ENCODE peak calls at places on chromosomes 2 and 18, in four cellular contexts. One of them, this sample, is unnamed.

GRCh38 chr2:29201979-29202378 is 86.8 kb downstream of the CLIP4 start:
- DNase-seq in omental fat pad: no peak
- DNase-seq in natural killer cell: no peak
- DNase-seq in astrocyte: no peak
- DNase-seq in this sample: no peak

GRCh38 chr18:77250501-77250925 is 865 bp downstream of the GALR1 start:
- DNase-seq in natural killer cell: no peak
- DNase-seq in astrocyte: no peak
- DNase-seq in omental fat pad: no peak
- DNase-seq in this sample: no peak

GRCh38 chr2:224650815-224651439 is 65.2 kb downstream of the CCDC195 start:
- DNase-seq in astrocyte: peak
- DNase-seq in natural killer cell: no peak
- DNase-seq in omental fat pad: no peak
- DNase-seq in this sample: no peak

GRCh38 chr18:12742453-12742852 is 39.6 kb downstream of the PSMG2 start:
- DNase-seq in natural killer cell: no peak
- DNase-seq in omental fat pad: no peak
- DNase-seq in astrocyte: peak
- DNase-seq in this sample: no peak

GRCh38 chr18:57043241-57043640 is 103.6 kb upstream of the BOD1L2 start:
- DNase-seq in astrocyte: no peak
- DNase-seq in omental fat pad: no peak
- DNase-seq in natural killer cell: no peak
- DNase-seq in this sample: no peak

GRCh38 chr2:150376627-150377335 is 110.7 kb downstream of the RND3 start:
- DNase-seq in astrocyte: peak
- DNase-seq in omental fat pad: no peak
- DNase-seq in natural killer cell: no peak
- DNase-seq in this sample: no peak

GRCh38 chr2:6780765-6781274 is 84.9 kb downstream of the CMPK2 start:
- DNase-seq in astrocyte: no peak
- DNase-seq in omental fat pad: no peak
- DNase-seq in natural killer cell: no peak
- DNase-seq in this sample: no peak

GRCh38 chr2:192286093-192286701 is 91.5 kb upstream of the TMEFF2 start:
- DNase-seq in omental fat pad: no peak
- DNase-seq in natural killer cell: no peak
- DNase-seq in astrocyte: peak
- DNase-seq in this sample: no peak

GRCh38 chr18:42706618-42707017 is 408.9 kb downstream of the RIT2 start:
- DNase-seq in astrocyte: no peak
- DNase-seq in natural killer cell: no peak
- DNase-seq in omental fat pad: no peak
- DNase-seq in this sample: no peak

GRCh38 chr2:29518988-29519925 is 402.1 kb downstream of the ALK start:
- DNase-seq in natural killer cell: no peak
- DNase-seq in astrocyte: peak
- DNase-seq in omental fat pad: no peak
- DNase-seq in this sample: no peak

GRCh38 chr2:48946444-48947048 is 191.0 kb upstream of the LHCGR start:
- DNase-seq in astrocyte: peak
- DNase-seq in natural killer cell: no peak
- DNase-seq in omental fat pad: no peak
- DNase-seq in this sample: no peak

GRCh38 chr2:71667256-71668182 is 214.2 kb downstream of the DYSF start:
- DNase-seq in omental fat pad: no peak
- DNase-seq in astrocyte: no peak
- DNase-seq in natural killer cell: no peak
- DNase-seq in this sample: no peak

GRCh38 chr2:145755019-145755837 is 1235.3 kb upstream of the ZEB2 start:
- DNase-seq in natural killer cell: no peak
- DNase-seq in astrocyte: no peak
- DNase-seq in omental fat pad: no peak
- DNase-seq in this sample: no peak

GRCh38 chr2:145764631-145765030 is 1244.7 kb upstream of the ZEB2 start:
- DNase-seq in omental fat pad: no peak
- DNase-seq in natural killer cell: no peak
- DNase-seq in astrocyte: no peak
- DNase-seq in this sample: no peak

GRCh38 chr2:145760781-145761649 is 1241.1 kb upstream of the ZEB2 start:
- DNase-seq in omental fat pad: no peak
- DNase-seq in natural killer cell: no peak
- DNase-seq in astrocyte: peak
- DNase-seq in this sample: no peak

GRCh38 chr2:145757503-145758290 is 1237.8 kb upstream of the ZEB2 start:
- DNase-seq in omental fat pad: no peak
- DNase-seq in natural killer cell: no peak
- DNase-seq in astrocyte: no peak
- DNase-seq in this sample: no peak

GRCh38 chr2:145759228-145759940 is 1239.5 kb upstream of the ZEB2 start:
- DNase-seq in omental fat pad: no peak
- DNase-seq in astrocyte: peak
- DNase-seq in natural killer cell: no peak
- DNase-seq in this sample: no peak
- TF ChIP-seq CTCF in omental fat pad: no peak
- TF ChIP-seq CTCF in astrocyte: no peak
- TF ChIP-seq CTCF in natural killer cell: no peak
- TF ChIP-seq CTCF in this sample: no peak

GRCh38 chr2:70041666-70042065 is 45.6 kb upstream of the PCBP1 start:
- DNase-seq in natural killer cell: no peak
- DNase-seq in astrocyte: peak
- DNase-seq in omental fat pad: no peak
- DNase-seq in this sample: no peak

GRCh38 chr2:70035344-70035844 is 51.9 kb upstream of the PCBP1 start:
- DNase-seq in omental fat pad: no peak
- DNase-seq in astrocyte: peak
- DNase-seq in natural killer cell: no peak
- DNase-seq in this sample: no peak

GRCh38 chr2:70036290-70036689 is 51.0 kb upstream of the PCBP1 start:
- DNase-seq in omental fat pad: no peak
- DNase-seq in astrocyte: no peak
- DNase-seq in natural killer cell: no peak
- DNase-seq in this sample: no peak

GRCh38 chr2:70042246-70042645 is 45.0 kb upstream of the PCBP1 start:
- DNase-seq in omental fat pad: no peak
- DNase-seq in natural killer cell: no peak
- DNase-seq in astrocyte: no peak
- DNase-seq in this sample: no peak

DNA sequence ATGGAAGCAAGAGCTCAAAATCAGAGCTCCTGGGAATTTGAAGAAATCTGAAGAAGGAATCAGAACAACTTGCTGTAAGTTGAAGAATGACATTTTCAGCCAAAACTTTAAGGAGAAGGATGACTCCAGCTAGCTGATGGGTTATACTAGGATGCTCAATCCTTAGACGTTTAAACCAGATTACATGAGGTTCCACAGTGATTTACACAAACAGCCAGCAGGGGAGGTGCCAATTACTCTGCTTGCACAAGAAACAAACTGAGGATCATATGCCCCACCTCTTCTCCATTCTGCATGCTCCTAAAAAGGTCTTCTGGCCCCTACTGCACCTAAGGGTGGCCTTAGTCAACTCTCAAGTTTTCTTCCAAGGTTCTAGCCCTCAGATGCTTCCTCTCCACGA is 47.9 kb upstream of the PCBP1 start:
- DNase-seq in natural killer cell: no peak
- DNase-seq in astrocyte: no peak
- DNase-seq in omental fat pad: no peak
- DNase-seq in this sample: no peak
- TF ChIP-seq CTCF in natural killer cell: no peak
- TF ChIP-seq CTCF in astrocyte: no peak
- TF ChIP-seq CTCF in omental fat pad: no peak
- TF ChIP-seq CTCF in this sample: no peak

DNA sequence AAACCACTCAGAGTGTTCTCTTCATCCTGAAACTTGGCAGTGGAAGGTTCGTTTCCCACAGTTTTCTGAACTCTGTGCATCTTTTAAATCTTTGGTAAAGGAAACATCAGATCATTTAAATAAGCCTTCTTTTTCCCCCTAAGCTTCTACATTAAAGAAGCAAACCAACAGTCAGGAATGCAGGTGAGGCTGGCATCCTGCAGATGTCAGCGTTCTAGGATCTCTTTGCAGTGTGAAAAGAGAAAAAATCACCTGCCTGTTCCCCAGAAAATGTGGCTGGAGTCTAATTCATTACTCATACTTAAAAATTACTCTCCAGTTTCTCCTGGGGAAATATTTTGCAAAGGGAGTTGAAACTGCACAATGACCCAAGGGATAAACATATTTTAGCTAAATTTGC is 64.5 kb upstream of the ZCCHC2 start:
- DNase-seq in astrocyte: no peak
- DNase-seq in natural killer cell: no peak
- DNase-seq in omental fat pad: no peak
- DNase-seq in this sample: no peak
- TF ChIP-seq CTCF in astrocyte: no peak
- TF ChIP-seq CTCF in natural killer cell: no peak
- TF ChIP-seq CTCF in omental fat pad: no peak
- TF ChIP-seq CTCF in this sample: no peak

DNA sequence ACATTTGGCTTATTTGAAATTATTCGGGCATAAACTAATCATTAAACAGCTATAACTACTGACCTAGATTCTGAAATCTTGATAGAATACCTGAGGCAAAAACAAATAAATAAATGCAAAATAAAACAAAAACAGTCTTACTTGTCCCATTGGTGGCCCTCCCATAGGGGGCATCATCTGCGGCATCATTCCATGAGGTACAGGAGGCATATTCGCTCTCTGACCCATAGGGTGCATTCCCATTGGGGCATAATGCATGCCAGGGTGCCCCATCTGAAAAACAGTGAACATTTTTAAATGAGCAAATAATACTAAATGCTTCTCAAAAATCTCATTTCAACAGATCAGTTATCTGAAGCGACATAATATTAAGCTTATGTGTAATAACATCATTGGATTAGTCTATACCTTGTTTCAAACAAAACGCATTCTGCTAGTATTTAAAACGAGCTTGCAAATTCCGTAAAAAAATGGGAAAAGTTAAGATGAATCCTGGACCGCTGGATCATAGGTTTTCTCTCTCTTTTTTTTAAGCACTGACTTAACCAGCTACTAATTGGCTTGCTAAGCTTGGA is 1.3 kb downstream of the PRPF40A start:
- DNase-seq in omental fat pad: no peak
- DNase-seq in natural killer cell: no peak
- DNase-seq in astrocyte: no peak
- DNase-seq in this sample: peak
- TF ChIP-seq CTCF in omental fat pad: no peak
- TF ChIP-seq CTCF in natural killer cell: peak
- TF ChIP-seq CTCF in astrocyte: peak
- TF ChIP-seq CTCF in this sample: peak

DNA sequence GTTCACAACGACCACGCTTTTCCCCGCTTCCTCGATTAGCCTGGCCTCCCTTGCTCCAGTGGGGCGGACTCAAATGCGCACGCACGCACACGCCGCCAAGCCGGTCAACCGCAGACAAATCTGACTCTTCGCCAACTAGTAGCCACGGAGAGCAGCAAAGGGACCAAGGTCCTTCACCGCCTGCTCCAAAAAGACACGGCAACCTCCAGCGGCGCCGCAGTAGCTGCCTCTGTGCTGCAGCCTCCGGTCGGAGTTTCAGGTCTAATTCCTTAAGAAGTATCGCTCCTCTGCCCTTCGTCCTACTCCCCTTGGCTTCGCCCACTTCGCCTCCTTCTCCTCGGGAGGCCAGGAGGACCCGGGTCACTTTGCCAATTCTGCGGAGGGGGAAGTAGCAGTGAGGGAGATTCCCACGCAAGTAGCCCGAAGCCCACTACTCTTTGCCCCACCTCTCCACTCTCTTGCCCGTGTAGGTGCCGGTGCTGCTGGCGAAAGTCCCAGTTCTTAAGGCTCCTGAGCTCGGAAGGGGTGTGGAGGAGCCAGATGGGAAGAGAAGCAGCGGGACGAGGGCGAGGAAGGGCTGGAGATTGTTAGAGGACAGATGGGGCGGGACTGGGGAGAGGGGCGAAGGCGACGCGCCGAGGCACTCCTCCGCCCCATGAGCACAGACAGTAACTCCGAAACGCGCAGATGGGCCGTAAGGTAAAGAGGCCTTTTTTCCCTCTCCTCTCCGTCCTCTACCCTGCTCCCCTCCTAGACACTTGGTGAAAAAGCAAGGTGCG is 615 bp downstream of the AKAIN1 start:
- DNase-seq in omental fat pad: no peak
- DNase-seq in astrocyte: no peak
- DNase-seq in natural killer cell: no peak
- DNase-seq in this sample: no peak
- TF ChIP-seq CTCF in omental fat pad: no peak
- TF ChIP-seq CTCF in astrocyte: no peak
- TF ChIP-seq CTCF in natural killer cell: no peak
- TF ChIP-seq CTCF in this sample: no peak

GRCh38 chr2:15638720-15639119 is 47.1 kb downstream of the DDX1 start:
- DNase-seq in omental fat pad: no peak
- DNase-seq in astrocyte: peak
- DNase-seq in natural killer cell: no peak
- DNase-seq in this sample: no peak
- TF ChIP-seq CTCF in omental fat pad: no peak
- TF ChIP-seq CTCF in astrocyte: no peak
- TF ChIP-seq CTCF in natural killer cell: no peak
- TF ChIP-seq CTCF in this sample: no peak